ENCODE peak calls at places on chromosomes 3 and 15, in five cellular contexts. F, Z, H, I and D are unnamed samples.

GRCh38 chr3:187944391-187945179 is 199.3 kb upstream of the BCL6 start:
- DNase-seq in F (peak), Z (no peak), H (no peak), I (no peak), D (no peak)

GRCh38 chr3:156317457-156317856 is 197.1 kb downstream of the KCNAB1 start:
- DNase-seq in F (no peak), Z (peak), H (no peak), I (peak), D (peak)

GRCh38 chr3:179694731-179695130 is 41.9 kb downstream of the USP13 start:
- DNase-seq in F (no peak), Z (no peak), H (no peak), I (no peak), D (no peak)

GRCh38 chr3:153348457-153349137 is 186.6 kb downstream of the RAP2B start:
- DNase-seq in F (no peak), Z (peak), H (no peak), I (peak), D (no peak)

GRCh38 chr15:67931861-67932260 is 92.0 kb upstream of the RNU6-1 start:
- DNase-seq in F (no peak), Z (peak), H (no peak), I (peak), D (no peak)

GRCh38 chr3:2156244-2156847 is 57.7 kb downstream of the CNTN4 start:
- DNase-seq in F (no peak), Z (no peak), H (no peak), I (no peak), D (no peak)

GRCh38 chr3:16318216-16318615 is 53.2 kb downstream of the OXNAD1 start:
- DNase-seq in F (no peak), Z (no peak), H (no peak), I (peak), D (no peak)

GRCh38 chr3:164267031-164267430 is 811.3 kb downstream of the SI start:
- DNase-seq in F (no peak), Z (no peak), H (no peak), I (no peak), D (no peak)

GRCh38 chr3:182214406-182214805 is 502.7 kb downstream of the SOX2 start:
- DNase-seq in F (no peak), Z (no peak), H (no peak), I (no peak), D (no peak)

GRCh38 chr15:75030424-75030823 is 7.0 kb downstream of the PPCDC start:
- DNase-seq in F (no peak), Z (no peak), H (no peak), I (no peak), D (no peak)

GRCh38 chr3:128936341-128936740 is 56.9 kb downstream of the ACAD9 start:
- DNase-seq in F (no peak), Z (no peak), H (no peak), I (no peak), D (no peak)

GRCh38 chr3:10676905-10677304 is 139.1 kb upstream of the SLC6A11 start:
- DNase-seq in F (no peak), Z (no peak), H (no peak), I (no peak), D (no peak)